ENCODE peak calls at places on chromosomes 3 and 15, in eight cellular contexts. T, M, F, E, W, U, Z and D are unnamed samples.

GRCh38 chr3:179265875-179266274 is 15.0 kb upstream of the KCNMB3 start:
- DNase-seq in T (no peak), M (no peak), F (no peak), E (no peak), W (no peak), U (no peak), Z (no peak), D (no peak)

GRCh38 chr3:33751320-33751719 is 33.3 kb upstream of the CLASP2 start:
- DNase-seq in T (no peak), M (no peak), F (no peak), E (no peak), W (no peak), U (no peak), Z (no peak), D (no peak)

GRCh38 chr3:123026551-123027291 is 842 bp downstream of the SEMA5B start:
- DNase-seq in T (no peak), M (peak; percentile 43), F (no peak), E (peak; percentile 21), W (peak; percentile 64), U (no peak), Z (peak; percentile 43), D (no peak)

GRCh38 chr3:58994746-58995330 is 55.0 kb downstream of the CFAP20DC start:
- DNase-seq in T (no peak), M (no peak), F (peak; percentile 60), E (peak; percentile 75), W (peak; percentile 73), U (peak; percentile 60), Z (peak; percentile 52), D (no peak)

GRCh38 chr3:141482250-141482937 is 4.4 kb upstream of the RASA2 start:
- DNase-seq in T (no peak), M (no peak), F (peak; percentile 79), E (no peak), W (no peak), U (peak; percentile 15), Z (no peak), D (no peak)

GRCh38 chr15:86877171-86877631 is 797.5 kb downstream of the AGBL1 start:
- DNase-seq in T (no peak), M (no peak), F (no peak), E (no peak), W (no peak), U (no peak), Z (no peak), D (no peak)

GRCh38 chr3:144816366-144816765 is 844.7 kb downstream of the DIPK2A start:
- DNase-seq in T (no peak), M (no peak), F (no peak), E (no peak), W (no peak), U (no peak), Z (no peak), D (no peak)

GRCh38 chr3:106332884-106333283 is 464.1 kb upstream of the CBLB start:
- DNase-seq in T (no peak), M (no peak), F (no peak), E (no peak), W (no peak), U (no peak), Z (no peak), D (no peak)

GRCh38 chr15:58110999-58111717 is 27.0 kb upstream of the AQP9 start:
- DNase-seq in T (no peak), M (no peak), F (peak; percentile 58), E (no peak), W (no peak), U (no peak), Z (no peak), D (no peak)

GRCh38 chr15:87752250-87752951 is 504.1 kb downstream of the NTRK3 start:
- DNase-seq in T (no peak), M (no peak), F (peak; percentile 73), E (no peak), W (no peak), U (no peak), Z (no peak), D (no peak)

GRCh38 chr15:67745059-67745993 is 80.0 kb upstream of the SKOR1 start:
- DNase-seq in T (no peak), M (no peak), F (no peak), E (no peak), W (no peak), U (no peak), Z (no peak), D (no peak)

GRCh38 chr15:59306520-59307163 is 66.0 kb downstream of the MYO1E start:
- DNase-seq in T (no peak), M (no peak), F (no peak), E (no peak), W (no peak), U (no peak), Z (no peak), D (no peak)

GRCh38 chr3:101184111-101184510 is 136.3 kb downstream of the IMPG2 start:
- DNase-seq in T (no peak), M (no peak), F (no peak), E (no peak), W (no peak), U (no peak), Z (no peak), D (no peak)

GRCh38 chr3:10744098-10744465 is 71.9 kb upstream of the SLC6A11 start:
- DNase-seq in T (no peak), M (no peak), F (no peak), E (no peak), W (peak; percentile 46), U (peak; percentile 23), Z (no peak), D (no peak)

GRCh38 chr15:84992157-84992940 is 10.7 kb downstream of the PDE8A start:
- DNase-seq in T (no peak), M (no peak), F (peak; percentile 61), E (no peak), W (no peak), U (peak; percentile 93), Z (peak; percentile 75), D (no peak)

GRCh38 chr15:85000189-85000864 is 18.7 kb downstream of the PDE8A start:
- DNase-seq in T (no peak), M (no peak), F (peak; percentile 77), E (no peak), W (no peak), U (no peak), Z (no peak), D (no peak)

GRCh38 chr15:84991313-84991712 is 9.7 kb downstream of the PDE8A start:
- DNase-seq in T (no peak), M (no peak), F (no peak), E (no peak), W (no peak), U (no peak), Z (no peak), D (no peak)

GRCh38 chr15:85000937-85001336 is 19.3 kb downstream of the PDE8A start:
- DNase-seq in T (no peak), M (no peak), F (peak; percentile 68), E (no peak), W (no peak), U (no peak), Z (no peak), D (no peak)

DNA sequence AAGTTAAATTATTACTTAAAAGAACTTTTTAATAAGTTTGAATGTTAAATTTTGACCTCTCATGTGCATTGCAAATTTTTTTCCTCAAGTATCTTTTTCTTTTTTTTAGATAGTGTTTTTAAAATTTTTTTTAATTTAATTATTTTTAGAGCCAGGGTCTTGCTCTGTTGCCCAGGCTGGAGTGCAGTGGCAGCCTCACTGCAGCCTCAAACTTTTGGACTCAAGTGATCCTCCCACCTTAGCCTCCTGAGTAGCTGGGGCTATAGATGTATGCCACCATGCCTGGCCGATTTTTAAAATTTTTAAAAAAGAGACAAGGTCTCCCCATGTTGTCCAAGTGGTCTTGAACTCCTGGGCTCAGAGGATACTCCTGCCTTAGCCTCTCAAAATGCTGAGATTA is 14.4 kb downstream of the PDE8A start:
- DNase-seq in T (no peak), M (no peak), F (no peak), E (no peak), W (no peak), U (no peak), Z (no peak), D (no peak)
- TF ChIP-seq CTCF in T (no peak), M (no peak), F (no peak), E (no peak), W (no peak), U (no peak), Z (no peak), D (no peak)

GRCh38 chr15:52790166-52790708 is at the start of gene ONECUT1:
- DNase-seq in T (no peak), M (peak; percentile 63), F (peak; percentile 44), E (peak; percentile 50), W (peak; percentile 91), U (no peak), Z (no peak), D (peak; percentile 42)

GRCh38 chr15:52789008-52789600 is 1.0 kb downstream of the ONECUT1 start:
- DNase-seq in T (no peak), M (no peak), F (no peak), E (no peak), W (no peak), U (no peak), Z (no peak), D (no peak)

GRCh38 chr15:52790941-52791751 is 1.0 kb upstream of the ONECUT1 start:
- DNase-seq in T (no peak), M (no peak), F (no peak), E (no peak), W (peak; percentile 83), U (no peak), Z (no peak), D (no peak)

GRCh38 chr15:52789601-52790165 is 453 bp downstream of the ONECUT1 start:
- DNase-seq in T (no peak), M (no peak), F (no peak), E (no peak), W (peak; percentile 64), U (no peak), Z (no peak), D (no peak)

DNA sequence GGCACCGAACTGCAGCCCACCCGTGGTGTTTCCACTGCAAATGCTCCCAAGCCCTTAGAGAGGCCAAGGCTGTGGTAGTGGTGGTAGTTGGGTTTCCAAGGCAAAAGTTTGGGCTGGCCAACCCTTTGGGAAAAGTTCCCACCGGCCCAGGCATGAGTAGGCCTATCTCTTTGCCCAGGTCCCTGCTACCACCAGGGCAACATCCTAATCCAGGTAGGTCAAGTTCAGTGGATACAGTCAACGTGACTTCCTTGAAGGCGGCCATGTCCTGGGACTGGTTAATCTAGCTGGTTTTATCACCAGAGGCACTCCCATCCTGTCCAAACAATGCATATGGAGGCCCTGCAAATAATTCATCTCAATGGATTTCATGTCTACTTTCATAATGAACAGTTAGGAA is 1.6 kb upstream of the ONECUT1 start:
- DNase-seq in T (no peak), M (no peak), F (no peak), E (no peak), W (no peak), U (no peak), Z (no peak), D (no peak)
- H3K9me3 ChIP-seq in T (no peaks in the 10 kb centered on the region), M (no peaks in the 10 kb centered on the region), F (no peaks in the 10 kb centered on the region), E (no peaks in the 10 kb centered on the region), W (no peaks in the 10 kb centered on the region), U (no peaks in the 10 kb centered on the region), Z (no peaks in the 10 kb centered on the region), D (no peaks in the 10 kb centered on the region)

GRCh38 chr3:139906441-139906840 is 28.5 kb upstream of the CLSTN2 start:
- DNase-seq in T (no peak), M (no peak), F (no peak), E (no peak), W (no peak), U (peak; percentile 40), Z (peak; percentile 23), D (no peak)

GRCh38 chr3:139909836-139910235 is 25.1 kb upstream of the CLSTN2 start:
- DNase-seq in T (no peak), M (no peak), F (no peak), E (no peak), W (peak; percentile 11), U (no peak), Z (no peak), D (no peak)
- TF ChIP-seq CTCF in T (no peak), M (no peak), F (no peak), E (no peak), W (no peak), U (no peak), Z (no peak), D (no peak)

GRCh38 chr3:76566211-76566534 is 473.7 kb upstream of the ROBO2 start:
- DNase-seq in T (no peak), M (no peak), F (no peak), E (no peak), W (no peak), U (no peak), Z (no peak), D (no peak)
- H3K9me3 ChIP-seq in T (no peaks in the 10 kb centered on the region), M (no peaks in the 10 kb centered on the region), F (no peaks in the 10 kb centered on the region), E (no peaks in the 10 kb centered on the region), W (no peaks in the 10 kb centered on the region), U (peaks cover 16% of the 10 kb centered on the region), Z (no peaks in the 10 kb centered on the region), D (no peaks in the 10 kb centered on the region)